ENCODE peak calls at places on chromosomes 6 and 20, in five cellular contexts. One of them, this sample, is unnamed.
A peak's percentile ranks its signal among the peaks of the same experiment; 100 is the strongest.

GRCh38 chr6:31737315-31738047 is 1.2 kb upstream of the CLIC1 start:
- DNase-seq in K562: peak; percentile 73
- DNase-seq in A549: peak; percentile 43
- DNase-seq in SK-N-SH: no peak
- DNase-seq in GM12878: no peak
- DNase-seq in this sample: no peak

GRCh38 chr6:11260249-11261038 is 28.0 kb upstream of the NEDD9 start:
- DNase-seq in GM12878: no peak
- DNase-seq in K562: no peak
- DNase-seq in SK-N-SH: no peak
- DNase-seq in A549: no peak
- DNase-seq in this sample: no peak

GRCh38 chr20:43448748-43449535 is 8.8 kb upstream of the SRSF6 start:
- DNase-seq in A549: peak; percentile 56
- DNase-seq in GM12878: peak; percentile 13
- DNase-seq in K562: peak; percentile 69
- DNase-seq in SK-N-SH: peak; percentile 63
- DNase-seq in this sample: peak; percentile 33

GRCh38 chr6:143158113-143158581 is 97.5 kb downstream of the AIG1 start:
- DNase-seq in K562: no peak
- DNase-seq in GM12878: no peak
- DNase-seq in SK-N-SH: no peak
- DNase-seq in A549: no peak
- DNase-seq in this sample: peak; percentile 38

GRCh38 chr6:55212147-55212546 is 37.8 kb downstream of the HCRTR2 start:
- DNase-seq in A549: no peak
- DNase-seq in SK-N-SH: no peak
- DNase-seq in GM12878: no peak
- DNase-seq in K562: no peak
- DNase-seq in this sample: peak; percentile 1

GRCh38 chr6:158900614-158901312 is 81.6 kb upstream of the EZR start:
- DNase-seq in GM12878: no peak
- DNase-seq in A549: no peak
- DNase-seq in SK-N-SH: no peak
- DNase-seq in K562: no peak
- DNase-seq in this sample: no peak

GRCh38 chr6:78530208-78530607 is 337.1 kb upstream of the IRAK1BP1 start:
- DNase-seq in GM12878: no peak
- DNase-seq in A549: no peak
- DNase-seq in SK-N-SH: no peak
- DNase-seq in K562: no peak
- DNase-seq in this sample: no peak

GRCh38 chr6:107820571-107821261 is 3.4 kb downstream of the SCML4 start:
- DNase-seq in GM12878: no peak
- DNase-seq in K562: no peak
- DNase-seq in SK-N-SH: peak; percentile 37
- DNase-seq in A549: no peak
- DNase-seq in this sample: no peak

GRCh38 chr6:126716012-126716411 is 376.1 kb downstream of the CENPW start:
- DNase-seq in SK-N-SH: no peak
- DNase-seq in K562: no peak
- DNase-seq in A549: no peak
- DNase-seq in GM12878: no peak
- DNase-seq in this sample: peak; percentile 26

GRCh38 chr20:51318058-51318960 is 224.2 kb downstream of the NFATC2 start:
- DNase-seq in A549: peak; percentile 37
- DNase-seq in GM12878: no peak
- DNase-seq in SK-N-SH: peak; percentile 78
- DNase-seq in K562: peak; percentile 75
- DNase-seq in this sample: no peak

DNA sequence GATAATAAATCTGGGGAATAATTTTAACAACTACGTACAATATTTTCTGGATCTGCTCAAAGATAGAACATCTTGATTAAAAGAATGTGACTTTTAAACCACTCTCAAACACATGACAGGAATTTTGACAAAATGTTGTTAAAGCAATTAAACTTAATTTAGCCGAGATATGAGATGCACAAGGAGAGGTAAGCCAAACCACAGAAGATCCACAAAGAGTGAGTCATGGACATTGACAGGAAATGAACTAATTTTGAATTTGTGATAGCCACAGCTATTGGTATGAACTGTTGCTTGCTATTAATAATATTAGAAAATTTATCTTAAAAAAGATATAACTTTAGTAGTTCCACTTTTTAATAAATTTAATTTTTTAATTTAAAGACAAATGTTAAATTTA is 27.8 kb upstream of the VGLL2 start:
- DNase-seq in GM12878: no peak
- DNase-seq in A549: no peak
- DNase-seq in SK-N-SH: no peak
- DNase-seq in K562: no peak
- DNase-seq in this sample: no peak
- TF ChIP-seq SMC3 in GM12878: no peak
- TF ChIP-seq SMC3 in A549: no peak
- TF ChIP-seq SMC3 in SK-N-SH: no peak
- TF ChIP-seq SMC3 in K562: no peak
- TF ChIP-seq SMC3 in this sample: no peak

DNA sequence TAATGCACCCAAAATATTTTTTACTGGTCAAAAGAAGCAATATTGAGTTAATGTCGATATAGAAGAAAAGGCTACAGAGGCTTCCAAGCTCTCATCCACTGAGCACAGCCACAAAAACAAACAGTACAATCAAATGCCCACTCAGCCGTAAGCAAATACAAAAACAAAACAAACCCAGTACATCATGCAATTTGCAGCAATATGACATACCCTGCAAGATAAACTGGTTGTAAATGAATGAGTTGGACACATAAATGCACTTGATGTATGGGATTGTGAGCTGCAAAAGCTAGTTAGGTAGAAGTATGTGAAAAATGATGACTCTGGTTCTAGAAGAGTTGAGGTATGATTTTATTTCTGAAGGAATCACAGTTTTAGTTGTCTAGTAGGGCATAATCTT is 83.9 kb downstream of the SESN1 start:
- DNase-seq in SK-N-SH: no peak
- DNase-seq in K562: no peak
- DNase-seq in A549: no peak
- DNase-seq in GM12878: no peak
- DNase-seq in this sample: no peak
- TF ChIP-seq SMC3 in SK-N-SH: no peak
- TF ChIP-seq SMC3 in K562: no peak
- TF ChIP-seq SMC3 in A549: no peak
- TF ChIP-seq SMC3 in GM12878: no peak
- TF ChIP-seq SMC3 in this sample: no peak

DNA sequence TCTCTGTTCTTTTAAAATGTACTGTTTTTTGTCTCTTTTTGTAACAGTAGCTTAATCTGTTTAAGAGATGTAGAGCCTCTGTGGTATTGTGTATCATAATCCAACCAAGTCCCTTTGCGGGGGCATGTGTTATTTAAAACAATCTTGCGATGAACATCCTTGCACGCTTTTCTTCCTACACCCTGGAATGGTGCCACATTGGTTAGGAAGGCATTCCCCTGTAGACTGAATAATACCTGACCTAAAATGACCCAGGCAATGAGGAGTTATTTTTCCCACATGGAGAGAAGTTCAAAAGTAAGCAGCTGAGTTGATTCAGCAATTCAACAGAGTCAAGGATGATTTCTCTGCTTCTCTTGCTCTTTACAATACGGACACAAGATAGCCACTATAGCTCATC is 142.0 kb upstream of the PMEPA1 start:
- DNase-seq in A549: no peak
- DNase-seq in GM12878: no peak
- DNase-seq in SK-N-SH: no peak
- DNase-seq in K562: no peak
- DNase-seq in this sample: no peak
- TF ChIP-seq SMC3 in A549: no peak
- TF ChIP-seq SMC3 in GM12878: no peak
- TF ChIP-seq SMC3 in SK-N-SH: no peak
- TF ChIP-seq SMC3 in K562: no peak
- TF ChIP-seq SMC3 in this sample: no peak

GRCh38 chr6:5050009-5050408 is 35.1 kb upstream of the PPP1R3G start:
- DNase-seq in K562: no peak
- DNase-seq in SK-N-SH: no peak
- DNase-seq in A549: no peak
- DNase-seq in GM12878: no peak
- DNase-seq in this sample: no peak

GRCh38 chr6:5053864-5054426 is 31.2 kb upstream of the PPP1R3G start:
- DNase-seq in SK-N-SH: no peak
- DNase-seq in A549: no peak
- DNase-seq in GM12878: no peak
- DNase-seq in K562: no peak
- DNase-seq in this sample: no peak

GRCh38 chr6:5053038-5053437 is 32.1 kb upstream of the PPP1R3G start:
- DNase-seq in A549: no peak
- DNase-seq in GM12878: no peak
- DNase-seq in SK-N-SH: no peak
- DNase-seq in K562: no peak
- DNase-seq in this sample: peak; percentile 71

GRCh38 chr6:5054427-5054873 is 30.7 kb upstream of the PPP1R3G start:
- DNase-seq in K562: no peak
- DNase-seq in A549: no peak
- DNase-seq in SK-N-SH: no peak
- DNase-seq in GM12878: no peak
- DNase-seq in this sample: peak; percentile 66

DNA sequence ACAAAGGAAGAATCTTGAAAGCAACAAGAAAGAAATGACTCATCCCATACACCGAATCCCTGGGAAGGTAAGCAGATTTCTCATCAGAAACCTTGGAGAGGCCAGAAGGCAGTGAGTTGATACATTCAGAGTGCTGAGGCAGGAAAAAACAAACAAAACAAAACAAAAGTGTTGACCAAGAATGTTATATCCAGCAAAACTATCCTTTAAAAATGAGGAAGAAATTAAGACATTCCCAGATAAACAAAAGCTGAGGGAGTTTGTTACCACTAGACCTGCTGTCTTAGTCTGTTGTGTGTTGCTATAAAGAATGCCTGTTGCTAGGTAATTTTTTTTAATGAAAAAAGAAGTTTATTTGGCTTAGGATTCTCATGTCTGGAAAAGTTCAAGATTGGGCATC is 33.7 kb upstream of the PPP1R3G start:
- DNase-seq in GM12878: no peak
- DNase-seq in K562: no peak
- DNase-seq in A549: no peak
- DNase-seq in SK-N-SH: no peak
- DNase-seq in this sample: no peak
- TF ChIP-seq SMC3 in GM12878: no peak
- TF ChIP-seq SMC3 in K562: no peak
- TF ChIP-seq SMC3 in A549: no peak
- TF ChIP-seq SMC3 in SK-N-SH: no peak
- TF ChIP-seq SMC3 in this sample: no peak

GRCh38 chr20:58150772-58151171 is 77.7 kb downstream of the ANKRD60 start:
- DNase-seq in GM12878: no peak
- DNase-seq in SK-N-SH: no peak
- DNase-seq in K562: peak; percentile 14
- DNase-seq in A549: no peak
- DNase-seq in this sample: no peak
- TF ChIP-seq SMC3 in GM12878: no peak
- TF ChIP-seq SMC3 in SK-N-SH: no peak
- TF ChIP-seq SMC3 in K562: no peak
- TF ChIP-seq SMC3 in A549: no peak
- TF ChIP-seq SMC3 in this sample: no peak

GRCh38 chr6:116265081-116265829 is 11.4 kb upstream of the TSPYL4 start:
- DNase-seq in GM12878: no peak
- DNase-seq in K562: no peak
- DNase-seq in SK-N-SH: no peak
- DNase-seq in A549: no peak
- DNase-seq in this sample: peak; percentile 23

GRCh38 chr6:116267879-116268588 is 11.7 kb downstream of the TSPYL1 start:
- DNase-seq in K562: no peak
- DNase-seq in SK-N-SH: no peak
- DNase-seq in GM12878: no peak
- DNase-seq in A549: no peak
- DNase-seq in this sample: peak; percentile 48

GRCh38 chr6:116271309-116271708 is 8.4 kb downstream of the TSPYL1 start:
- DNase-seq in K562: no peak
- DNase-seq in SK-N-SH: no peak
- DNase-seq in GM12878: no peak
- DNase-seq in A549: no peak
- DNase-seq in this sample: no peak

GRCh38 chr6:116266803-116267202 is 12.9 kb downstream of the TSPYL1 start:
- DNase-seq in GM12878: no peak
- DNase-seq in K562: no peak
- DNase-seq in SK-N-SH: no peak
- DNase-seq in A549: no peak
- DNase-seq in this sample: no peak

DNA sequence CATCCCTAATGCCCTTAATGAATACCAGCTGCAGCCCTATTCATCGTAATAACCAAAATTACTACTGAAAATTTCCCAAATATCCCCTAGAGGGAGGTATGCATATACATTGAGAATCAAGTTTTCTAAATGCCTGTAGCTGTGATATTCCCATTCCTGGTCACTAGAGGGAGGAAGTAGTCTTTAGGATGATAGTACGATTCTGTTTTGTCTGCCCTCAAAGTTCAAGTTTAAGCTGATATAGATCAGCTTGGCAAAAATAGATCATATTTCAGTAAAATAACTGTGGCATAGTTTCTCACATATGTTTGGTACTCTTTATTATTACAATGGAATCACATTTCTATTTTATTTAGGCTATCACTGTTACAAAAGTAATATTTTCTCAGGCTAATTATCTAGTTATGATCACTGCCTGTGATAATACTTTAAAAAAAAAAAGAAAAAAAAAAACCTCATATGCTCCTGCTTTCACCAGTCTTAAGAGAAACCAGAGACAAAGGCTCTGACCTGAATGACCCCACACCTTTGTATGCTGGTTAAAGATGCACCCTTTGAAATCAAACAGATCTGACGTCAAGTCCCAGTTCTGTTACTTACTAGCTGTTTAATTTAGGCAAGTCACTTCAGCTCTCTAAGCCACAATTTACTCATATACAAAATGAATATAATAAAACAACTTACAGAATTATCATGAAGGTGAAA is 11.0 kb downstream of the TSPYL1 start:
- DNase-seq in A549: peak; percentile 73
- DNase-seq in GM12878: no peak
- DNase-seq in SK-N-SH: peak; percentile 76
- DNase-seq in K562: peak; percentile 74
- DNase-seq in this sample: peak; percentile 86
- TF ChIP-seq SMC3 in A549: peak; percentile 62
- TF ChIP-seq SMC3 in GM12878: peak; percentile 73
- TF ChIP-seq SMC3 in SK-N-SH: peak; percentile 67
- TF ChIP-seq SMC3 in K562: peak; percentile 65
- TF ChIP-seq SMC3 in this sample: peak; percentile 84

This sample was measured in IMR-90.